ENCODE peak calls at places on chromosomes 12 and 14, in eight cellular contexts. D, Q, T, R, V, N, M and C are unnamed samples.

GRCh38 chr14:88904206-88904647 is 79.8 kb downstream of the TTC8 start:
- DNase-seq in T (no peak), Q (no peak), D (no peak), V (no peak), R (no peak), M (no peak), N (no peak), C (no peak)

GRCh38 chr12:17954788-17955187 is 135.2 kb downstream of the RERGL start:
- DNase-seq in Q (peak), M (no peak), N (no peak), D (no peak), T (no peak), V (no peak), R (no peak), C (peak)

GRCh38 chr12:115626210-115626609 is 651.3 kb downstream of the MED13L start:
- DNase-seq in R (no peak), M (no peak), T (no peak), D (no peak), N (no peak), Q (no peak), V (no peak), C (no peak)

GRCh38 chr12:42976122-42976521 is 386.6 kb upstream of the PRICKLE1 start:
- DNase-seq in N (no peak), V (no peak), R (no peak), D (no peak), Q (no peak), M (no peak), T (no peak), C (no peak)

GRCh38 chr14:105275267-105275946 is 25.4 kb downstream of the BRF1 start:
- DNase-seq in N (no peak), M (no peak), D (no peak), T (peak), V (no peak), Q (no peak), R (no peak), C (no peak)

GRCh38 chr12:124684971-124685688 is 117.7 kb upstream of the NCOR2 start:
- DNase-seq in V (no peak), D (no peak), R (no peak), T (peak), N (no peak), Q (no peak), M (no peak), C (peak)

GRCh38 chr12:113850309-113851056 is 115.6 kb downstream of the RBM19 start:
- DNase-seq in R (no peak), D (no peak), V (no peak), T (peak), Q (no peak), M (no peak), N (no peak), C (no peak)

GRCh38 chr14:21385170-21385904 is 1.5 kb upstream of the SUPT16H start:
- DNase-seq in Q (no peak), D (no peak), T (no peak), R (no peak), N (no peak), V (no peak), M (no peak), C (no peak)

GRCh38 chr14:21191809-21192446 is 36.1 kb upstream of the OR5AU1 start:
- DNase-seq in V (peak), N (peak), M (peak), Q (peak), R (peak), D (peak), T (peak), C (peak)

GRCh38 chr12:115172521-115172920 is 488.5 kb upstream of the TBX3 start:
- DNase-seq in V (no peak), N (no peak), M (no peak), Q (no peak), T (peak), D (no peak), R (no peak), C (no peak)